ENCODE peak calls at places on chromosomes 7 and 10, in seven cellular contexts. R is PC-9, Z is tibial nerve, F is colonic mucosa, E is lower lobe of right lung, B is A549, T is bronchial epithelial cell. I is an unnamed sample.
A peak's percentile ranks its signal among the peaks of the same experiment; 100 is the strongest.

GRCh38 chr7:115087437-115087836 is 165.5 kb downstream of the MDFIC start:
- DNase-seq in E (no peak), F (no peak), T (peak; percentile 82), Z (peak; percentile 57), R (peak; percentile 63), B (no peak), I (peak; percentile 64)

GRCh38 chr7:155918720-155919399 is 106.6 kb upstream of the SHH start:
- DNase-seq in B (peak; percentile 90), E (no peak), F (peak; percentile 84), Z (no peak), R (peak; percentile 99), T (peak; percentile 89), I (no peak)

GRCh38 chr7:81715984-81716588 is 53.8 kb downstream of the HGF start:
- DNase-seq in B (no peak), F (no peak), E (no peak), R (no peak), Z (no peak), T (peak; percentile 50), I (no peak)

GRCh38 chr10:18340496-18341051 is 200.3 kb downstream of the CACNB2 start:
- DNase-seq in T (no peak), F (no peak), Z (no peak), E (no peak), R (no peak), B (no peak), I (no peak)

GRCh38 chr7:44103941-44104879 is at the start of gene AEBP1:
- DNase-seq in F (no peak), T (no peak), E (no peak), B (no peak), R (no peak), Z (no peak), I (no peak)

GRCh38 chr7:35869810-35870209 is 69.0 kb downstream of the SEPTIN7 start:
- DNase-seq in Z (no peak), T (no peak), E (no peak), F (no peak), R (no peak), B (no peak), I (no peak)

GRCh38 chr7:40299097-40299496 is 164.3 kb downstream of the SUGCT start:
- DNase-seq in F (no peak), E (no peak), B (no peak), T (peak; percentile 89), Z (no peak), R (no peak), I (peak; percentile 66)

GRCh38 chr7:101058355-101058754 is 26.9 kb upstream of the TRIM56 start:
- DNase-seq in B (peak; percentile 43), R (no peak), E (peak; percentile 51), Z (peak; percentile 72), T (peak; percentile 17), F (peak; percentile 55), I (peak; percentile 21)

GRCh38 chr7:22730921-22731654 is 4.1 kb downstream of the IL6 start:
- DNase-seq in Z (no peak), R (peak; percentile 98), F (no peak), T (peak; percentile 82), B (no peak), E (no peak), I (no peak)

GRCh38 chr10:88873757-88874156 is 6.3 kb upstream of the STAMBPL1 start:
- DNase-seq in E (no peak), T (no peak), Z (no peak), R (no peak), F (no peak), B (no peak), I (no peak)

GRCh38 chr10:101558671-101559595 is 29.1 kb downstream of the POLL start:
- DNase-seq in R (no peak), B (no peak), E (no peak), T (no peak), F (no peak), Z (no peak), I (no peak)

GRCh38 chr7:136807598-136807997 is 60.9 kb upstream of the CHRM2 start:
- DNase-seq in R (no peak), E (no peak), Z (no peak), T (no peak), F (no peak), B (no peak), I (no peak)
- TF ChIP-seq CTCF in R (no peak), E (no peak), Z (no peak), T (no peak), F (no peak), B (no peak), I (no peak)

DNA sequence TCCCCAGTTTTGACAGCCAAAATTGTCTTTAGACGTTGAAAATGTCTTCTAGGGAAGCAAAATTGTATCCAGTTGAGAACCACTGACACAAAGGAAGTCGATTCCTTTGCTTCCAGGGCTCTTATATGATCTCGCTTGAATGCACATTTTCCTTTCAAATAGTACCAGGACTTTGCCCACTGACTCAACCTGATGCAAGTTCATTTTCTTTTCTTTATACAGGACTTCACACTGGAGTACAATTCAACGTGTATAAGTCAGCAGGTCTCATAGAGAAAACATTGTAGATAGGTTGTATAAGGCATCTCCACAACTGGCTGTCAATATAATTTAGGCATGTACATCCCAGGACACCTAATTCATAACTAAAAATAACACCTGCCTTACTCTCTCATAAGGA is 133.5 kb downstream of the STRA8 start:
- DNase-seq in E (no peak), T (no peak), F (no peak), Z (no peak), B (no peak), R (no peak), I (no peak)
- H3K4me3 ChIP-seq in E (no peak overlapping the region), T (no peak overlapping the region), F (no peak overlapping the region), Z (no peak overlapping the region), B (no peak overlapping the region), R (no peak overlapping the region), I (no peak overlapping the region)

GRCh38 chr7:78095549-78095948 is 297.0 kb downstream of the PHTF2 start:
- DNase-seq in T (peak; percentile 28), E (no peak), B (no peak), Z (no peak), R (no peak), F (no peak), I (no peak)

GRCh38 chr7:78090616-78091015 is 292.0 kb downstream of the PHTF2 start:
- DNase-seq in Z (no peak), B (no peak), E (no peak), F (no peak), R (no peak), T (peak; percentile 10), I (no peak)
- TF ChIP-seq CTCF in Z (no peak), B (no peak), E (no peak), F (no peak), R (no peak), T (peak; percentile 16), I (no peak)

GRCh38 chr7:151426486-151426905 is 13.4 kb downstream of the CRYGN start:
- DNase-seq in R (no peak), B (peak; percentile 77), Z (peak; percentile 90), T (no peak), E (peak; percentile 53), F (peak; percentile 52), I (peak; percentile 57)
- H3K4me3 ChIP-seq in R (no peak overlapping the region), B (no peak overlapping the region), Z (no peak overlapping the region), T (no peak overlapping the region), E (no peak overlapping the region), F (no peak overlapping the region), I (no peak overlapping the region)

DNA sequence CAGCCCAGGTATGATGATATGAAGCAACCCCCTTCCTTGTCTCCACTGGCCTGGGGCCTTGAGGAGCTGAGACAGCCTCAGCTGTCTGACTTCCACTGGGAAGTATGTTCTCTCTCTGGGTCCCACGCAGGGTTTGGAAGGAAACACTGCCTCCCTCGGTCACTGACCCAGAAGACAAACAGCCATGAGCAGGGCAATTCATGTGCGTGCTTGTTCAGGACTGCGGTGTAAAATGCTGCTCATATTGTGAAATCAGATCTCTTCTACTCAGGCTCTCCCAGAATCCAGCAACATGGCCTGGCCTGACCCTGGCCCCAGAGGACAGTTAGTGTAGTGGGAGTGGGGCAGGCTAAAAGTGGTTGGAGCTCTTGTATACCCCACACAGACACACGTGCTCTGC is 2.8 kb downstream of the CLCN1 start:
- DNase-seq in T (peak; percentile 97), F (no peak), E (no peak), R (no peak), B (no peak), Z (peak; percentile 21), I (no peak)
- TF ChIP-seq CTCF in T (peak; percentile 48), F (no peak), E (no peak), R (no peak), B (no peak), Z (no peak), I (no peak)

I was measured in HFF-Myc.